ENCODE peak calls at places on chromosomes 3 and 15, in four cellular contexts. C is heart right ventricle, L is A549, K is NT2/D1. Q is an unnamed sample.

GRCh38 chr15:73677146-73677607 is 7.0 kb upstream of the CD276 start:
- DNase-seq in C (no peak), L (peak; percentile 36), K (no peak), Q (no peak)

GRCh38 chr15:89551502-89551901 is 23.8 kb upstream of the TICRR start:
- DNase-seq in C (no peak), L (no peak), K (no peak), Q (no peak)

GRCh38 chr3:30355622-30356021 is 250.8 kb upstream of the TGFBR2 start:
- DNase-seq in C (no peak), L (no peak), K (no peak), Q (no peak)

GRCh38 chr15:63492541-63493077 is 11.8 kb upstream of the USP3 start:
- DNase-seq in C (no peak), L (no peak), K (no peak), Q (no peak)

GRCh38 chr3:53170325-53171108 is 9.5 kb downstream of the PRKCD start:
- DNase-seq in C (no peak), L (no peak), K (no peak), Q (no peak)

GRCh38 chr3:58529516-58530353 is 7.3 kb downstream of the ACOX2 start:
- DNase-seq in C (no peak), L (no peak), K (peak; percentile 67), Q (no peak)

GRCh38 chr3:51681453-51681852 is 10.4 kb downstream of the TEX264 start:
- DNase-seq in C (no peak), L (no peak), K (no peak), Q (no peak)

GRCh38 chr3:131393868-131394267 is 12.3 kb downstream of the NUDT16 start:
- DNase-seq in C (no peak), L (no peak), K (no peak), Q (no peak)

GRCh38 chr3:184748219-184749135 is 36.6 kb upstream of the MAGEF1 start:
- DNase-seq in C (no peak), L (peak; percentile 21), K (no peak), Q (no peak)

GRCh38 chr3:100455841-100456550 is 36.4 kb upstream of the TMEM45A start:
- DNase-seq in C (no peak), L (no peak), K (no peak), Q (no peak)

GRCh38 chr15:63379492-63380150 is 2.0 kb downstream of the CA12 start:
- DNase-seq in C (no peak), L (no peak), K (no peak), Q (no peak)

GRCh38 chr3:15858547-15859506 is 61.0 kb upstream of the ANKRD28 start:
- DNase-seq in C (peak; percentile 36), L (peak; percentile 38), K (peak; percentile 15), Q (peak; percentile 67)

GRCh38 chr3:32438596-32439344 is 47.1 kb downstream of the CMTM7 start:
- DNase-seq in C (no peak), L (no peak), K (no peak), Q (no peak)

GRCh38 chr3:86239956-86240355 is 751.0 kb downstream of the VGLL3 start:
- DNase-seq in C (no peak), L (no peak), K (no peak), Q (no peak)

GRCh38 chr3:4303187-4304123 is at the start of gene SETMAR:
- DNase-seq in C (peak; percentile 90), L (peak; percentile 86), K (peak; percentile 81), Q (peak; percentile 95)

GRCh38 chr3:40800343-40800742 is 275.6 kb downstream of the ZNF621 start:
- DNase-seq in C (no peak), L (peak; percentile 9), K (peak; percentile 57), Q (no peak)

GRCh38 chr15:51162865-51163762 is 68.4 kb upstream of the TNFAIP8L3 start:
- DNase-seq in C (peak; percentile 55), L (peak; percentile 89), K (peak; percentile 22), Q (peak; percentile 80)

GRCh38 chr15:59232476-59232875 is 25.8 kb downstream of the LDHAL6B start:
- DNase-seq in C (no peak), L (no peak), K (no peak), Q (no peak)

GRCh38 chr3:17183951-17184550 is 299.3 kb downstream of the PLCL2 start:
- DNase-seq in C (no peak), L (peak; percentile 11), K (no peak), Q (no peak)

GRCh38 chr3:104810896-104811295 is 555.8 kb upstream of the ALCAM start:
- DNase-seq in C (no peak), L (no peak), K (no peak), Q (no peak)

GRCh38 chr3:13332158-13332557 is 88.0 kb downstream of the NUP210 start:
- DNase-seq in C (no peak), L (no peak), K (no peak), Q (no peak)

GRCh38 chr3:196145420-196146262 is 63.8 kb upstream of the TFRC start:
- DNase-seq in C (no peak), L (no peak), K (no peak), Q (no peak)

GRCh38 chr15:63902671-63903035 is 68.9 kb upstream of the HERC1 start:
- DNase-seq in C (no peak), L (no peak), K (no peak), Q (no peak)

GRCh38 chr3:23442598-23443383 is 239.7 kb downstream of the UBE2E2 start:
- DNase-seq in C (no peak), L (no peak), K (peak; percentile 9), Q (no peak)

GRCh38 chr15:25055356-25056068 is 100.7 kb downstream of the SNRPN start:
- DNase-seq in C (no peak), L (no peak), K (no peak), Q (no peak)

GRCh38 chr15:23690450-23690852 is 3.3 kb upstream of the NDN start:
- DNase-seq in C (peak; percentile 45), L (no peak), K (no peak), Q (peak; percentile 67)

GRCh38 chr3:16467368-16467767 is 46.1 kb downstream of the RFTN1 start:
- DNase-seq in C (no peak), L (no peak), K (no peak), Q (no peak)

GRCh38 chr3:18751514-18751913 is 326.4 kb upstream of the SATB1 start:
- DNase-seq in C (no peak), L (no peak), K (no peak), Q (no peak)

GRCh38 chr3:194769020-194769643 is 83.4 kb downstream of the FAM43A start:
- DNase-seq in C (peak; percentile 86), L (peak; percentile 83), K (peak; percentile 98), Q (peak; percentile 97)

GRCh38 chr15:70091649-70092461 is 5.9 kb downstream of the TLE3 start:
- DNase-seq in C (no peak), L (no peak), K (no peak), Q (no peak)

GRCh38 chr3:38454179-38454883 is 641 bp downstream of the ACVR2B start:
- DNase-seq in C (peak; percentile 37), L (peak; percentile 33), K (no peak), Q (peak; percentile 72)

GRCh38 chr15:80875568-80875967 is 96.4 kb downstream of the CEMIP start:
- DNase-seq in C (peak; percentile 19), L (no peak), K (no peak), Q (no peak)

GRCh38 chr15:98690272-98690671 is 41.9 kb downstream of the IGF1R start:
- DNase-seq in C (no peak), L (no peak), K (no peak), Q (no peak)

GRCh38 chr15:98684995-98685525 is 36.7 kb downstream of the IGF1R start:
- DNase-seq in C (no peak), L (no peak), K (no peak), Q (no peak)

GRCh38 chr15:98692213-98692612 is 43.9 kb downstream of the IGF1R start:
- DNase-seq in C (no peak), L (no peak), K (no peak), Q (no peak)

GRCh38 chr15:98686983-98687382 is 38.6 kb downstream of the IGF1R start:
- DNase-seq in C (no peak), L (no peak), K (no peak), Q (no peak)

GRCh38 chr15:98689431-98689861 is 41.1 kb downstream of the IGF1R start:
- DNase-seq in C (no peak), L (no peak), K (no peak), Q (no peak)
- H3K4me1 ChIP-seq in C (peaks cover 43% of the 10 kb centered on the region), L (peaks cover 94% of the 10 kb centered on the region), K (peaks cover 24% of the 10 kb centered on the region), Q (peaks cover 24% of the 10 kb centered on the region)

GRCh38 chr3:71413572-71413971 is 170.0 kb downstream of the FOXP1 start:
- DNase-seq in C (no peak), L (no peak), K (no peak), Q (no peak)
- H3K4me1 ChIP-seq in C (no peaks in the 10 kb centered on the region), L (no peaks in the 10 kb centered on the region), K (no peaks in the 10 kb centered on the region), Q (peaks cover 12% of the 10 kb centered on the region)

DNA sequence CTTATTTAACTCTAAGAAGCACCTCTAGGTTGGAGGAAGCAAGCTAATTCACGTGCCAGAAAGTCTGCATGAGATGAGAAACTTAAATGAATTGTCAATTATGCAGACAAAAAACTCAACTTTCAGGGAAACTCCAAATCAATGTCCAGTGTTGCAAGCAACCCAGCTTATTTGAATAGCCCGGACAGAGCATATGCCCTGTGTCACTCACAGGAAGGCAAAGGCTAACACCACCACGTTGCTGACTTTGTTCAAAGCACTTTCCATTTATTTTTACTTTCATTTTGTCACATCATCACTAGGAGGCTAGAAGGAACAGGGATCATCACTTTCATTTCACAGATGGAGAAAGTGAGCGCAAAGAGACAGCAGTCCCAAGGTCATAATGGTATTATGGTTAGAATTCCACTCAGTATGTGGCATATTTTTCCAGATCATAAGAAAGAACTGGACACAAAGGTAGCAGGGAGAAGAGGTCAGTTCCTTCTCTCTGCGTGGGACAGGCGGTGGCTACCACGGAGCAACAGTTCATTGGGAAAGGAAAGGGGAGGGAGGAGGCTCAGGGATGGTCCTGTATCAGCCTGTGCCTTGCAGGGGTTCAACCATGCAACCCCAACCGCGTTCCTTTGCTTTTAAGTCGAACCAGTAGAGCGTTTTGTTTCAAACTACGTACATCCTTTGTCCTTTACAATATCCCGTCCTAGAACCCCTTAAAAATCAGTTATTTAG is 1.2 kb downstream of the HEG1 start:
- DNase-seq in C (no peak), L (peak; percentile 49), K (no peak), Q (no peak)
- H3K4me1 ChIP-seq in C (peaks cover 57% of the 10 kb centered on the region), L (peaks cover 42% of the 10 kb centered on the region), K (peaks cover 12% of the 10 kb centered on the region), Q (peaks cover 67% of the 10 kb centered on the region)

GRCh38 chr15:67174446-67174845 is 80.0 kb downstream of the AAGAB start:
- DNase-seq in C (no peak), L (no peak), K (no peak), Q (no peak)

GRCh38 chr15:67173786-67174185 is 80.7 kb downstream of the AAGAB start:
- DNase-seq in C (no peak), L (no peak), K (no peak), Q (no peak)

GRCh38 chr15:67175643-67176071 is 78.8 kb downstream of the AAGAB start:
- DNase-seq in C (no peak), L (no peak), K (no peak), Q (peak; percentile 83)

GRCh38 chr15:67176195-67176971 is 78.1 kb downstream of the AAGAB start:
- DNase-seq in C (peak; percentile 69), L (no peak), K (no peak), Q (no peak)

DNA sequence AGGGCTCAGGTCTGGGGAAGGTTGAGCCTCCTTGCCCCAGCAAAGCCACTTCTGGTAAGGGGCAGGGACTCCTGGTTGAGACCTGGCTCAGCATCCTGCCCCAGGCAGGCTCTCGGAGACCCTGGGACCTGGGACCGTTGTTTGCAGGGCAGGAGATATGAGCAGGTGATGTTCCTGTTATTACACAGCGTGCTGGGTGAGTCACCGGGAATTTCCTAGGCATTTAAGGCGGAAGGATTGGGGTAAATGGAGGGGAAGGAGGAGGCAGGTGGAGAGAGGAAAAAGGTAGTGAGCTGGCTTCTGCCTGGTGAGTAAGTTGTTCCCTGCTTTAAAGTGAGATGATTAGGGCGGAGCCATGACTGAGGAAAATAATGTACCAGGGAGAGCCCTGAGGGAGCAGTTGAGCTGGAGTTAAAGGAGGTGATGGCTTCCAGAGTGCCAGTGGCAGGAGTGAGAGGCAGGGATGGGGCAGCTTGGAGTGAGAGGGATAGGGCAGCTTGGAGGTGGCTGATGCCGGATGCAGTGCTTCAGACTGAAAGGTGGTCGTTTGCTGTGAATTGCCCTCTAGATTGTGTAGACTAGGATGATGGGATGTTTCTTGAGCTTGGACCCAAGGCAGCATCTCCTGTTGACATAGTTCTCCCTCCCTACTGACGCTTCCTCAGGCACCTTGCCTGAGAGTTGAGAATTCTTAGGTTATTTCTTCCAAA is 79.4 kb downstream of the AAGAB start:
- DNase-seq in C (no peak), L (peak; percentile 94), K (no peak), Q (no peak)
- H3K4me1 ChIP-seq in C (peaks cover 23% of the 10 kb centered on the region), L (peaks cover 95% of the 10 kb centered on the region), K (peaks cover 27% of the 10 kb centered on the region), Q (peaks cover 32% of the 10 kb centered on the region)

Q was measured in suprapubic skin.